ENCODE peak calls at places on chromosomes 13 and 19, in six cellular contexts. One of them, this sample, is unnamed.

GRCh38 chr13:99757756-99758464 is 213.7 kb downstream of the ZIC5 start:
- DNase-seq in HuH-7: no peak
- DNase-seq in tibial artery: no peak
- DNase-seq in activated CD4-positive, alpha-beta T cell treated with anti-CD3 and anti-CD28 coated beads, Interleukin-2, amount 50 U/mL, for 48 hours: no peak
- DNase-seq in activated naive CD8-positive, alpha-beta T cell treated with anti-CD3 and anti-CD28 coated beads for 36 hours: no peak
- DNase-seq in progenitor cell of endocrine pancreas: no peak
- DNase-seq in this sample: no peak

GRCh38 chr13:97122381-97122996 is 99.6 kb upstream of the MBNL2 start:
- DNase-seq in activated CD4-positive, alpha-beta T cell treated with anti-CD3 and anti-CD28 coated beads, Interleukin-2, amount 50 U/mL, for 48 hours: no peak
- DNase-seq in activated naive CD8-positive, alpha-beta T cell treated with anti-CD3 and anti-CD28 coated beads for 36 hours: no peak
- DNase-seq in progenitor cell of endocrine pancreas: no peak
- DNase-seq in tibial artery: no peak
- DNase-seq in HuH-7: no peak
- DNase-seq in this sample: no peak

GRCh38 chr19:3441986-3442329 is 38.4 kb downstream of the SMIM24 start:
- DNase-seq in HuH-7: no peak
- DNase-seq in tibial artery: no peak
- DNase-seq in progenitor cell of endocrine pancreas: no peak
- DNase-seq in activated naive CD8-positive, alpha-beta T cell treated with anti-CD3 and anti-CD28 coated beads for 36 hours: no peak
- DNase-seq in activated CD4-positive, alpha-beta T cell treated with anti-CD3 and anti-CD28 coated beads, Interleukin-2, amount 50 U/mL, for 48 hours: no peak
- DNase-seq in this sample: no peak

GRCh38 chr19:51427220-51427619 is 9.8 kb upstream of the SIGLEC10 start:
- DNase-seq in tibial artery: no peak
- DNase-seq in activated CD4-positive, alpha-beta T cell treated with anti-CD3 and anti-CD28 coated beads, Interleukin-2, amount 50 U/mL, for 48 hours: no peak
- DNase-seq in HuH-7: no peak
- DNase-seq in progenitor cell of endocrine pancreas: no peak
- DNase-seq in activated naive CD8-positive, alpha-beta T cell treated with anti-CD3 and anti-CD28 coated beads for 36 hours: no peak
- DNase-seq in this sample: no peak

GRCh38 chr19:16678498-16678897 is 17.6 kb downstream of the TMEM38A start:
- DNase-seq in activated naive CD8-positive, alpha-beta T cell treated with anti-CD3 and anti-CD28 coated beads for 36 hours: no peak
- DNase-seq in activated CD4-positive, alpha-beta T cell treated with anti-CD3 and anti-CD28 coated beads, Interleukin-2, amount 50 U/mL, for 48 hours: no peak
- DNase-seq in HuH-7: no peak
- DNase-seq in tibial artery: no peak
- DNase-seq in progenitor cell of endocrine pancreas: no peak
- DNase-seq in this sample: no peak

GRCh38 chr13:104289400-104289799 is 1223.2 kb upstream of the SLC10A2 start:
- DNase-seq in progenitor cell of endocrine pancreas: no peak
- DNase-seq in activated naive CD8-positive, alpha-beta T cell treated with anti-CD3 and anti-CD28 coated beads for 36 hours: no peak
- DNase-seq in HuH-7: no peak
- DNase-seq in tibial artery: no peak
- DNase-seq in activated CD4-positive, alpha-beta T cell treated with anti-CD3 and anti-CD28 coated beads, Interleukin-2, amount 50 U/mL, for 48 hours: no peak
- DNase-seq in this sample: no peak

GRCh38 chr19:19528721-19529490 is at the start of gene YJEFN3:
- DNase-seq in HuH-7: no peak
- DNase-seq in tibial artery: no peak
- DNase-seq in activated CD4-positive, alpha-beta T cell treated with anti-CD3 and anti-CD28 coated beads, Interleukin-2, amount 50 U/mL, for 48 hours: no peak
- DNase-seq in progenitor cell of endocrine pancreas: no peak
- DNase-seq in activated naive CD8-positive, alpha-beta T cell treated with anti-CD3 and anti-CD28 coated beads for 36 hours: no peak
- DNase-seq in this sample: no peak

GRCh38 chr13:98528663-98529064 is 48.2 kb downstream of the STK24 start:
- DNase-seq in activated CD4-positive, alpha-beta T cell treated with anti-CD3 and anti-CD28 coated beads, Interleukin-2, amount 50 U/mL, for 48 hours: peak; percentile 45
- DNase-seq in progenitor cell of endocrine pancreas: no peak
- DNase-seq in activated naive CD8-positive, alpha-beta T cell treated with anti-CD3 and anti-CD28 coated beads for 36 hours: no peak
- DNase-seq in HuH-7: no peak
- DNase-seq in tibial artery: no peak
- DNase-seq in this sample: no peak

GRCh38 chr13:30031488-30031887 is 181.1 kb upstream of the UBL3 start:
- DNase-seq in HuH-7: no peak
- DNase-seq in activated naive CD8-positive, alpha-beta T cell treated with anti-CD3 and anti-CD28 coated beads for 36 hours: no peak
- DNase-seq in tibial artery: no peak
- DNase-seq in progenitor cell of endocrine pancreas: no peak
- DNase-seq in activated CD4-positive, alpha-beta T cell treated with anti-CD3 and anti-CD28 coated beads, Interleukin-2, amount 50 U/mL, for 48 hours: no peak
- DNase-seq in this sample: no peak